ENCODE peak calls at places on chromosome 1, in five cellular contexts. One of them, this sample, is unnamed.

GRCh38 chr1:28246427-28246832 is 10.5 kb downstream of the ATP5IF1 start:
- DNase-seq in H1: no peak
- DNase-seq in GM12878: peak
- DNase-seq in HepG2: peak
- DNase-seq in K562: no peak
- DNase-seq in this sample: no peak

GRCh38 chr1:26598890-26599289 is 69.3 kb downstream of the RPS6KA1 start:
- DNase-seq in H1: no peak
- DNase-seq in K562: no peak
- DNase-seq in HepG2: no peak
- DNase-seq in GM12878: no peak
- DNase-seq in this sample: no peak

GRCh38 chr1:17265950-17266349 is 17.1 kb downstream of the PADI3 start:
- DNase-seq in H1: no peak
- DNase-seq in GM12878: no peak
- DNase-seq in HepG2: no peak
- DNase-seq in K562: no peak
- DNase-seq in this sample: no peak

GRCh38 chr1:216815239-216815955 is 92.2 kb upstream of the ESRRG start:
- DNase-seq in K562: no peak
- DNase-seq in GM12878: no peak
- DNase-seq in HepG2: no peak
- DNase-seq in H1: no peak
- DNase-seq in this sample: no peak

GRCh38 chr1:41613646-41614592 is 129.4 kb upstream of the EDN2 start:
- DNase-seq in HepG2: no peak
- DNase-seq in GM12878: no peak
- DNase-seq in K562: no peak
- DNase-seq in H1: no peak
- DNase-seq in this sample: no peak

GRCh38 chr1:162857850-162858249 is 3.1 kb downstream of the CCDC190 start:
- DNase-seq in H1: no peak
- DNase-seq in GM12878: no peak
- DNase-seq in K562: no peak
- DNase-seq in HepG2: no peak
- DNase-seq in this sample: no peak

GRCh38 chr1:220431840-220432239 is 96.1 kb upstream of the MARK1 start:
- DNase-seq in HepG2: no peak
- DNase-seq in H1: no peak
- DNase-seq in K562: no peak
- DNase-seq in GM12878: no peak
- DNase-seq in this sample: no peak

GRCh38 chr1:77831566-77831965 is 52.1 kb downstream of the MIGA1 start:
- DNase-seq in GM12878: no peak
- DNase-seq in K562: no peak
- DNase-seq in H1: no peak
- DNase-seq in HepG2: no peak
- DNase-seq in this sample: no peak

GRCh38 chr1:51175278-51175677 is 60.8 kb upstream of the RNF11 start:
- DNase-seq in HepG2: no peak
- DNase-seq in GM12878: no peak
- DNase-seq in K562: no peak
- DNase-seq in H1: no peak
- DNase-seq in this sample: no peak

GRCh38 chr1:31310131-31310530 is 13.3 kb downstream of the ZCCHC17 start:
- DNase-seq in GM12878: no peak
- DNase-seq in H1: no peak
- DNase-seq in K562: no peak
- DNase-seq in HepG2: no peak
- DNase-seq in this sample: no peak

GRCh38 chr1:92343061-92343460 is 44.2 kb downstream of the RPAP2 start:
- DNase-seq in H1: no peak
- DNase-seq in GM12878: no peak
- DNase-seq in HepG2: no peak
- DNase-seq in K562: no peak
- DNase-seq in this sample: no peak

GRCh38 chr1:21344750-21345443 is 54.6 kb upstream of the ECE1 start:
- DNase-seq in K562: peak
- DNase-seq in HepG2: no peak
- DNase-seq in H1: no peak
- DNase-seq in GM12878: no peak
- DNase-seq in this sample: no peak

GRCh38 chr1:112718691-112719418 is 3.7 kb upstream of the PPM1J start:
- DNase-seq in HepG2: no peak
- DNase-seq in H1: no peak
- DNase-seq in K562: peak
- DNase-seq in GM12878: no peak
- DNase-seq in this sample: no peak

GRCh38 chr1:15332952-15333715 is 76.6 kb upstream of the EFHD2 start:
- DNase-seq in K562: no peak
- DNase-seq in H1: no peak
- DNase-seq in GM12878: no peak
- DNase-seq in HepG2: no peak
- DNase-seq in this sample: no peak

GRCh38 chr1:15330028-15330427 is 79.7 kb upstream of the EFHD2 start:
- DNase-seq in HepG2: no peak
- DNase-seq in H1: no peak
- DNase-seq in K562: no peak
- DNase-seq in GM12878: no peak
- DNase-seq in this sample: no peak

GRCh38 chr1:15332525-15332924 is 77.2 kb upstream of the EFHD2 start:
- DNase-seq in K562: no peak
- DNase-seq in H1: no peak
- DNase-seq in GM12878: no peak
- DNase-seq in HepG2: no peak
- DNase-seq in this sample: no peak

GRCh38 chr1:15331180-15331579 is 78.5 kb upstream of the EFHD2 start:
- DNase-seq in K562: no peak
- DNase-seq in GM12878: no peak
- DNase-seq in HepG2: no peak
- DNase-seq in H1: no peak
- DNase-seq in this sample: no peak

GRCh38 chr1:15331673-15332072 is 78.0 kb upstream of the EFHD2 start:
- DNase-seq in HepG2: no peak
- DNase-seq in H1: no peak
- DNase-seq in K562: no peak
- DNase-seq in GM12878: no peak
- DNase-seq in this sample: no peak
- TF ChIP-seq SRF in HepG2: no peak
- TF ChIP-seq SRF in H1: no peak
- TF ChIP-seq SRF in K562: no peak
- TF ChIP-seq SRF in GM12878: no peak
- TF ChIP-seq SRF in this sample: no peak

GRCh38 chr1:48480504-48480903 is 8.5 kb upstream of the SPATA6 start:
- DNase-seq in K562: no peak
- DNase-seq in GM12878: no peak
- DNase-seq in H1: no peak
- DNase-seq in HepG2: no peak
- DNase-seq in this sample: no peak
- TF ChIP-seq SP1 in K562: no peak
- TF ChIP-seq SP1 in GM12878: no peak
- TF ChIP-seq SP1 in H1: no peak
- TF ChIP-seq SP1 in HepG2: no peak
- TF ChIP-seq SP1 in this sample: no peak

GRCh38 chr1:88800382-88801051 is 90.8 kb downstream of the GTF2B start:
- DNase-seq in H1: no peak
- DNase-seq in GM12878: no peak
- DNase-seq in K562: peak
- DNase-seq in HepG2: peak
- DNase-seq in this sample: no peak
- TF ChIP-seq SRF in H1: no peak
- TF ChIP-seq SRF in GM12878: no peak
- TF ChIP-seq SRF in K562: no peak
- TF ChIP-seq SRF in HepG2: no peak
- TF ChIP-seq SRF in this sample: no peak

GRCh38 chr1:228134591-228134990 is 5.5 kb upstream of the GUK1 start:
- DNase-seq in K562: no peak
- DNase-seq in GM12878: no peak
- DNase-seq in HepG2: no peak
- DNase-seq in H1: no peak
- DNase-seq in this sample: no peak
- TF ChIP-seq SP1 in K562: no peak
- TF ChIP-seq SP1 in GM12878: no peak
- TF ChIP-seq SP1 in HepG2: no peak
- TF ChIP-seq SP1 in H1: no peak
- TF ChIP-seq SP1 in this sample: no peak

GRCh38 chr1:228212415-228212965 is 4.6 kb downstream of the OBSCN start:
- DNase-seq in HepG2: no peak
- DNase-seq in K562: no peak
- DNase-seq in GM12878: no peak
- DNase-seq in H1: no peak
- DNase-seq in this sample: no peak
- TF ChIP-seq SRF in HepG2: no peak
- TF ChIP-seq SRF in K562: no peak
- TF ChIP-seq SRF in GM12878: no peak
- TF ChIP-seq SRF in H1: no peak
- TF ChIP-seq SRF in this sample: no peak

DNA sequence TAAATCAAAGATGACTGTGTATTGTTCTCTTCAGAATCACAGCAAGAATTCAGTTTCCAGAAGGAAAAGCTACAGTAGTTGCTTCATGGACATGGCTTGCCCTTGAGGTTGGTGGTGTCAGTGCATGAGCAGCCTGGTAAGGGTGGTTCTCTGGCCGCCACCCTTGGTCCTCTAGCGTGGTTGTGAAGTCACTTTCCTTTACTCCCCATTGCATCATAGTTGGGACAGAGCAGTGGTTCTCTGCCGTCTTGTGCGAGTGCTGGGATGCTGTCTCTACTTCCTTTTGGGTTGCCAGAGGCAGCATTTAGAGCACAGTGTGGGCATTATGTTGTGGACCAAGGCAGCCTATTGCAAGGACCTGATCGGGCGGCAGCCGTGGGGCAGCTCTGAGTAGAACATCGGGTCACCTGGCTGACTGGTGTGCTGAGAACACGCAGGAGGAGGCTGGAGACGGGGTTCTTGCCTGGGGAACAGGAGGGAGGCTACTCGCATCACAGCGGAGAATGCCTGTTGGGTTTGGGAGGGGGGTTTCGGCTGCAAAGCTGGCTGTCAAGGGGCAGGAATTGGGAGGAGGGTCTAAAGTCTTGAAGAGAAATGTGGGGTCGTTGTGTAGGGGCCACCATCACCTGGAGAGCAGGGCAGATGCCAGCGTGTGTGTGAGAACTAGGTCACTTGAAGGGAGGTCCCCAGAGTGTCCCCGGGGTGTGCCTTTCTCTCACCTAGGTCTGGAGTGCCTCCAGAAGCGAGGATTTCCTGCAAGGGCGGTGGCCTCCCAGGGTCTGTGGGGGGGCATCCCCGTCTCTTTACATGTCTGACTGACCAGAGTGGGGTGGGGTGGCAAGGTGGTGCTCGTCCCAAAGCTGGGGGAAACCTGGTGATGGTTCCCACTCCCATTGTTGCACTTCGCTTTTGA is 6.3 kb downstream of the ARF1 start:
- DNase-seq in K562: no peak
- DNase-seq in H1: no peak
- DNase-seq in HepG2: no peak
- DNase-seq in GM12878: no peak
- DNase-seq in this sample: no peak
- TF ChIP-seq SP1 in K562: no peak
- TF ChIP-seq SP1 in H1: no peak
- TF ChIP-seq SP1 in HepG2: no peak
- TF ChIP-seq SP1 in GM12878: no peak
- TF ChIP-seq SP1 in this sample: no peak

DNA sequence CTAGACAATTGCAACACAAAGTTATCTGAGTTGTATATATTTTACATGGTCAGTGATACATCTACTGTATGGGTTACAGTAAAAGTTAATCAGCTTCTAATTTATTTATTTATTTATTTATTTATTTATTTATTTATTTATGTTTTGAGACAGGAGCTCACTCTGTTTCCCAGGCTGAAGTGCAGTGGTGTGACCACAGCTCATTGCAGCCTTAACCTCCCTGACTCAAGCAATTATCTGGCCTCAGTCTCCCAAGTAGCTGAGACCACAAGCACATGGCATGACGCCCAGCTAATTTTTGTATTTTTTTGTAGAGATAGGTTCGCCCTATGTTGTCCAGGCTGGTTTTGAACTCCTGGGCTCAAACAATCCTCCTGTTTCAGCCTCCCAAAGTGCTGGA is 241.6 kb downstream of the PTPRC start:
- DNase-seq in H1: no peak
- DNase-seq in GM12878: no peak
- DNase-seq in HepG2: no peak
- DNase-seq in K562: no peak
- DNase-seq in this sample: peak
- TF ChIP-seq SRF in H1: no peak
- TF ChIP-seq SRF in GM12878: no peak
- TF ChIP-seq SRF in HepG2: no peak
- TF ChIP-seq SRF in K562: no peak
- TF ChIP-seq SRF in this sample: no peak

GRCh38 chr1:100010804-100011203 is 41.0 kb downstream of the SLC35A3 start:
- DNase-seq in GM12878: no peak
- DNase-seq in H1: no peak
- DNase-seq in HepG2: no peak
- DNase-seq in K562: no peak
- DNase-seq in this sample: no peak
- TF ChIP-seq SP1 in GM12878: no peak
- TF ChIP-seq SP1 in H1: no peak
- TF ChIP-seq SP1 in HepG2: no peak
- TF ChIP-seq SP1 in K562: no peak
- TF ChIP-seq SP1 in this sample: no peak